ENCODE peak calls at places on chromosomes 7 and 10, in eight cellular contexts. A, T, H, C, U, O, M and X are unnamed samples.
A peak's percentile ranks its signal among the peaks of the same experiment; 100 is the strongest.

GRCh38 chr7:132450706-132451105 is 125.6 kb downstream of the PLXNA4 start:
- DNase-seq in A (no peak), T (no peak), H (no peak), C (no peak), U (no peak), O (no peak), M (no peak), X (no peak)

GRCh38 chr10:94172332-94172731 is 178.6 kb downstream of the PLCE1 start:
- DNase-seq in A (no peak), T (no peak), H (no peak), C (no peak), U (no peak), O (peak; percentile 12), M (no peak), X (no peak)

GRCh38 chr7:146387140-146387539 is 270.5 kb downstream of the CNTNAP2 start:
- DNase-seq in A (no peak), T (no peak), H (no peak), C (no peak), U (no peak), O (no peak), M (no peak), X (no peak)

GRCh38 chr10:79437111-79437814 is 8.2 kb downstream of the ZCCHC24 start:
- DNase-seq in A (no peak), T (no peak), H (no peak), C (no peak), U (no peak), O (peak; percentile 65), M (no peak), X (no peak)

GRCh38 chr10:20598590-20598989 is 298.5 kb downstream of the NEBL start:
- DNase-seq in A (peak; percentile 93), T (peak; percentile 10), H (no peak), C (peak; percentile 48), U (no peak), O (peak; percentile 71), M (peak; percentile 60), X (no peak)

GRCh38 chr10:132906106-132906505 is 36.3 kb downstream of the CFAP46 start:
- DNase-seq in A (no peak), T (no peak), H (no peak), C (no peak), U (no peak), O (no peak), M (no peak), X (no peak)

GRCh38 chr10:51010977-51011376 is 63.3 kb upstream of the PRKG1 start:
- DNase-seq in A (peak; percentile 50), T (peak; percentile 38), H (peak; percentile 31), C (no peak), U (peak; percentile 47), O (peak; percentile 62), M (no peak), X (peak; percentile 21)

GRCh38 chr7:12127490-12127889 is 83.6 kb upstream of the TMEM106B start:
- DNase-seq in A (no peak), T (no peak), H (no peak), C (no peak), U (no peak), O (no peak), M (no peak), X (no peak)

GRCh38 chr10:6046458-6047325 is 15.5 kb downstream of the IL2RA start:
- DNase-seq in A (no peak), T (no peak), H (no peak), C (no peak), U (no peak), O (no peak), M (no peak), X (no peak)

GRCh38 chr7:138669364-138669763 is 31.8 kb downstream of the SVOPL start:
- DNase-seq in A (no peak), T (no peak), H (no peak), C (no peak), U (no peak), O (no peak), M (no peak), X (no peak)

GRCh38 chr7:158724658-158725505 is 20.3 kb upstream of the NCAPG2 start:
- DNase-seq in A (no peak), T (no peak), H (no peak), C (no peak), U (no peak), O (no peak), M (no peak), X (no peak)

GRCh38 chr10:78805176-78805575 is 263.6 kb upstream of the ZMIZ1 start:
- DNase-seq in A (peak; percentile 90), T (no peak), H (no peak), C (peak; percentile 77), U (no peak), O (peak; percentile 98), M (peak; percentile 74), X (no peak)

GRCh38 chr10:30970760-30971460 is 60.8 kb downstream of the ZNF438 start:
- DNase-seq in A (no peak), T (no peak), H (no peak), C (no peak), U (no peak), O (peak; percentile 71), M (no peak), X (no peak)

GRCh38 chr10:75170215-75170614 is 40.4 kb upstream of the VDAC2 start:
- DNase-seq in A (no peak), T (no peak), H (no peak), C (no peak), U (no peak), O (no peak), M (no peak), X (no peak)

GRCh38 chr7:44898059-44898458 is 12.7 kb upstream of the PURB start:
- DNase-seq in A (no peak), T (no peak), H (no peak), C (no peak), U (no peak), O (no peak), M (no peak), X (no peak)

GRCh38 chr10:680146-680545 is 9.3 kb downstream of the DIP2C start:
- DNase-seq in A (no peak), T (no peak), H (no peak), C (no peak), U (no peak), O (no peak), M (peak; percentile 59), X (no peak)

GRCh38 chr7:2904202-2904601 is 60.1 kb upstream of the GNA12 start:
- DNase-seq in A (no peak), T (no peak), H (no peak), C (no peak), U (no peak), O (no peak), M (no peak), X (no peak)

DNA sequence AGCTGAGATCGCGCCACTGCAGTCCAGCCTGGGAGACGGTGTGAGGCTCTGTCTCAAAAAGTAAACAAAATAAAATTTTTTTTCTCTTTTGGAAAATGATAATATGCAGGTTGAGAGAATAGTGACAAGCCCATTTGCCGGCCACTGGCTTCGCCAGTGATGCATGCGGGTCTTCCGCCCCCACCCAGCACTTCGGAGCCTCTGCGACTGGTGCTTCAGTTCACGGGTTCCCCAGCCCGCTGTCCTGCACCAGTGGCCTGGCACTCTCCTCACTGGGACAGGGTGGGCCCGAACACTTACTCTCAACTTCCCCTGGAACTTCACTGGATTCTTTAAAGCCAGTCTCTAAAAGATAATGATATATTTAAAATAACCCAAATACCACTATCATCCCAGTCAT is 2.7 kb downstream of the SUN1 start:
- DNase-seq in A (no peak), T (no peak), H (no peak), C (no peak), U (no peak), O (no peak), M (no peak), X (no peak)
- H3K4me1 ChIP-seq in A (no peaks in the 10 kb centered on the region), T (peaks cover 36% of the 10 kb centered on the region), H (peaks cover 31% of the 10 kb centered on the region), C (peaks cover 91% of the 10 kb centered on the region), U (no peaks in the 10 kb centered on the region), O (peaks cover 32% of the 10 kb centered on the region), M (peaks cover 91% of the 10 kb centered on the region), X (peaks cover 4% of the 10 kb centered on the region)

GRCh38 chr10:68829952-68830351 is 2.6 kb downstream of the STOX1 start:
- DNase-seq in A (no peak), T (no peak), H (no peak), C (no peak), U (no peak), O (no peak), M (no peak), X (no peak)

GRCh38 chr10:68831961-68832455 is 4.7 kb downstream of the STOX1 start:
- DNase-seq in A (no peak), T (no peak), H (no peak), C (no peak), U (no peak), O (no peak), M (no peak), X (no peak)

GRCh38 chr10:68829494-68829893 is 2.2 kb downstream of the STOX1 start:
- DNase-seq in A (no peak), T (no peak), H (no peak), C (no peak), U (no peak), O (no peak), M (no peak), X (no peak)

GRCh38 chr10:68828833-68829232 is 1.5 kb downstream of the STOX1 start:
- DNase-seq in A (no peak), T (no peak), H (no peak), C (no peak), U (no peak), O (no peak), M (no peak), X (no peak)

GRCh38 chr10:68826764-68827591 is at the start of gene STOX1:
- DNase-seq in A (peak; percentile 80), T (peak; percentile 56), H (peak; percentile 44), C (peak; percentile 64), U (peak; percentile 78), O (peak; percentile 68), M (peak; percentile 47), X (peak; percentile 83)
- H3K4me3 ChIP-seq in A (peak within 1 kb of the TSS; percentile 38), T (peak within 1 kb of the TSS; percentile 68), H (peak within 1 kb of the TSS; percentile 68), C (peak within 1 kb of the TSS; percentile 74), U (peak within 1 kb of the TSS; percentile 69), O (peak within 1 kb of the TSS; percentile 79), M (peak within 1 kb of the TSS; percentile 72), X (peak within 1 kb of the TSS; percentile 69)

GRCh38 chr7:106098889-106099288 is 13.2 kb downstream of the SYPL1 start:
- DNase-seq in A (no peak), T (no peak), H (no peak), C (no peak), U (no peak), O (no peak), M (no peak), X (no peak)
- H3K4me1 ChIP-seq in A (peaks cover 2% of the 10 kb centered on the region), T (peaks cover 6% of the 10 kb centered on the region), H (peaks cover 4% of the 10 kb centered on the region), C (peaks cover 44% of the 10 kb centered on the region), U (peaks cover 87% of the 10 kb centered on the region), O (no peaks in the 10 kb centered on the region), M (peaks cover 56% of the 10 kb centered on the region), X (peaks cover 10% of the 10 kb centered on the region)

DNA sequence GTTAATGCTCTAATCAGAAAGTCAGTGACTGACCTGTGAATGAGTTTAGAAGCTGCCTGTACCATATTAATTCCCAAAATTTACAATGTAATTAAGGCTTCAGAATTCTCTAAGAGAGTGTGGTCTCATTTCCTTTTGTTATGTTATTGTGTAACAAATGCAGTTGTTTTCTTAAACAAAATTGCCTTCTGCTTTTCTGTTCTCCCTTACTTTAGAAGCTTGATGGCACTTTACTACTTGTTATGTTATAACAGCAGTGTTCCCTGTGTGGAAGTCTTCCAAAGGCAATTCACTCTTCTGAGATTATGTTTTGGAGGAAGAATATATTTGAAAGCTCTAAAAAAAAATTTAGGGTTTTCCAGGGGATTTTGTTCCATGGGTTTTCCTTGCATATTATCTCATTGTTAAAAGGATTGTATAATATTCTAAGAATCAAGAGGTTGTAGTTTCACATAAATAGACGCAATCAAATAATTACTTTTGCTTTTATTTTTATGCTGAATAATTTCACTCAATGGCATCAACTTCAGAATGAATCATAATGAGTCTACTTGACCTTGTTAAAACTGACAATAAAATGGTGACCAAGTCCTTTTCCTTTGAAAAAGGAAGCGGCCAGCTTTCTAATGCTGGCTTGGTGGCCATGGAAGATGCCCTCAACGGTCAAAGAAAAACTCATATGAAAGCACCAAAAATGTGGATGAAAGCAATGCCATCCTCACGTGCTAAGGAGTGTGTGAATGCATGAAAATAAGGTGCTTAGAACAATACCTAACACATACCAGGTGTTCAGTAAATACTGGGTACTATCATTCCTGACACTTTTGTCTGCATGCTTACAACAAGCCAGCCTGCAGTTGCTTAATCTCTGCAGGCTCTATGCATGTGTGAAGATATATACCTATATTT is 92.3 kb upstream of the KLF6 start:
- DNase-seq in A (no peak), T (no peak), H (no peak), C (no peak), U (no peak), O (peak; percentile 61), M (no peak), X (no peak)
- H3K4me3 ChIP-seq in A (no peak overlapping the region), T (no peak overlapping the region), H (no peak overlapping the region), C (no peak overlapping the region), U (no peak overlapping the region), O (peak overlapping the region; percentile 58), M (no peak overlapping the region), X (no peak overlapping the region)